ENCODE peak calls at places on chromosome 6, in seven cellular contexts. U, O, G, B, C, F and K are unnamed samples.

GRCh38 chr6:26065952-26066380 is 21.3 kb upstream of the HFE start:
- DNase-seq in G (peak), F (no peak), C (peak), U (peak), O (peak), B (peak), K (peak)

GRCh38 chr6:129875610-129876515 is 14.7 kb upstream of the TMEM244 start:
- DNase-seq in C (no peak), G (no peak), B (no peak), O (no peak), F (no peak), U (no peak), K (no peak)

GRCh38 chr6:140663094-140663493 is 1288.6 kb upstream of the CITED2 start:
- DNase-seq in C (no peak), G (no peak), U (no peak), F (no peak), O (no peak), B (no peak), K (no peak)

GRCh38 chr6:150557043-150557599 is 42.6 kb upstream of the PLEKHG1 start:
- DNase-seq in O (no peak), U (no peak), F (no peak), G (no peak), C (no peak), B (no peak), K (no peak)

GRCh38 chr6:126546771-126547170 is 206.9 kb downstream of the CENPW start:
- DNase-seq in C (no peak), O (peak), G (no peak), U (no peak), F (no peak), B (no peak), K (no peak)

GRCh38 chr6:120198033-120198432 is 848.5 kb upstream of the MAN1A1 start:
- DNase-seq in G (no peak), U (no peak), F (no peak), C (no peak), B (peak), O (no peak), K (no peak)

GRCh38 chr6:7243188-7243942 is 69.6 kb downstream of the SSR1 start:
- DNase-seq in B (peak), U (peak), F (peak), O (peak), G (no peak), C (no peak), K (peak)

GRCh38 chr6:145137425-145137824 is 597.9 kb downstream of the EPM2A start:
- DNase-seq in O (peak), B (peak), C (no peak), F (no peak), U (no peak), G (no peak), K (no peak)

GRCh38 chr6:93407186-93407585 is 12.2 kb downstream of the EPHA7 start:
- DNase-seq in G (no peak), F (no peak), O (peak), U (no peak), B (no peak), C (no peak), K (no peak)

GRCh38 chr6:89707766-89708165 is 69.2 kb upstream of the LYRM2 start:
- DNase-seq in C (no peak), G (no peak), U (no peak), B (no peak), F (no peak), O (no peak), K (no peak)

GRCh38 chr6:146950351-146950835 is 253.8 kb upstream of the STXBP5 start:
- DNase-seq in F (no peak), O (no peak), C (no peak), B (no peak), G (no peak), U (peak), K (no peak)

GRCh38 chr6:73644030-73644429 is 9.8 kb downstream of the SLC17A5 start:
- DNase-seq in F (no peak), O (no peak), G (no peak), C (no peak), B (no peak), U (no peak), K (no peak)

GRCh38 chr6:99333068-99333467 is 16.4 kb downstream of the FAXC start:
- DNase-seq in G (no peak), B (no peak), F (no peak), U (no peak), C (no peak), O (no peak), K (no peak)

GRCh38 chr6:143842468-143842901 is 653 bp upstream of the LTV1 start:
- DNase-seq in U (no peak), B (no peak), F (no peak), C (no peak), O (no peak), G (no peak), K (no peak)

GRCh38 chr6:169205176-169206160 is 48.2 kb downstream of the THBS2 start:
- DNase-seq in U (no peak), C (no peak), F (no peak), G (no peak), O (peak), B (peak), K (no peak)

GRCh38 chr6:75488026-75488425 is 5.6 kb downstream of the FILIP1 start:
- DNase-seq in B (no peak), U (no peak), F (no peak), O (peak), C (no peak), G (no peak), K (no peak)

GRCh38 chr6:170031684-170032121 is 259.2 kb downstream of the DLL1 start:
- DNase-seq in O (no peak), B (peak), C (peak), U (no peak), G (peak), F (no peak), K (no peak)

GRCh38 chr6:39280247-39280731 is 33.9 kb downstream of the KCNK17 start:
- DNase-seq in G (peak), B (peak), O (peak), U (no peak), C (peak), F (peak), K (no peak)

GRCh38 chr6:111534366-111534765 is 51.3 kb upstream of the REV3L start:
- DNase-seq in O (no peak), F (peak), B (peak), C (peak), U (no peak), G (no peak), K (peak)

GRCh38 chr6:133748628-133749027 is 140.3 kb upstream of the TCF21 start:
- DNase-seq in B (no peak), F (no peak), G (no peak), U (no peak), C (no peak), O (peak), K (no peak)

GRCh38 chr6:3293271-3294155 is 34.8 kb downstream of the PSMG4 start:
- DNase-seq in U (no peak), F (no peak), C (no peak), G (no peak), O (no peak), B (no peak), K (no peak)

GRCh38 chr6:16130932-16131387 is 2.1 kb downstream of the MYLIP start:
- DNase-seq in B (peak), O (peak), G (no peak), U (peak), C (peak), F (peak), K (peak)

GRCh38 chr6:54722328-54722727 is 124.2 kb upstream of the FAM83B start:
- DNase-seq in G (no peak), B (no peak), U (no peak), F (no peak), C (no peak), O (no peak), K (no peak)